ENCODE peak calls at places on chromosomes 11 and 22, in six cellular contexts. E is M059J; V is stimulated activated CD8-positive, alpha-beta memory T cell treated with anti-CD3 and anti-CD28 coated beads, Interleukin-2, amount 100 ng/mL, for 1 hour; X is AG08395; J is lung microvascular endothelial cell; S is tibial nerve. C is an unnamed sample.

GRCh38 chr11:118785362-118785761 is 5.6 kb downstream of the DDX6 start:
- DNase-seq in E (peak; percentile 72), V (no peak), X (no peak), J (no peak), S (no peak), C (no peak)

GRCh38 chr11:104946907-104947306 is 21.5 kb downstream of the CASP4 start:
- DNase-seq in E (peak; percentile 67), V (no peak), X (peak; percentile 48), J (peak; percentile 81), S (peak; percentile 42), C (peak; percentile 75)

GRCh38 chr11:12110714-12111481 is 508 bp downstream of the MICAL2 start:
- DNase-seq in E (peak; percentile 59), V (no peak), X (no peak), J (peak; percentile 41), S (no peak), C (no peak)

GRCh38 chr11:65355013-65355775 is 643 bp downstream of the TIGD3 start:
- DNase-seq in E (no peak), V (no peak), X (no peak), J (peak; percentile 14), S (no peak), C (no peak)

GRCh38 chr11:134764367-134764766 is 352.3 kb upstream of the B3GAT1 start:
- DNase-seq in E (no peak), V (no peak), X (no peak), J (no peak), S (no peak), C (no peak)

GRCh38 chr11:33761471-33761870 is 12.8 kb downstream of the FBXO3 start:
- DNase-seq in E (no peak), V (no peak), X (no peak), J (no peak), S (no peak), C (no peak)

GRCh38 chr22:47626428-47627390 is 864.3 kb downstream of the TBC1D22A start:
- DNase-seq in E (peak; percentile 5), V (no peak), X (no peak), J (no peak), S (no peak), C (no peak)

GRCh38 chr11:2825886-2826678 is 59.5 kb downstream of the CDKN1C start:
- DNase-seq in E (peak; percentile 97), V (no peak), X (peak; percentile 97), J (peak; percentile 75), S (peak; percentile 81), C (peak; percentile 93)

C was measured in renal cortical epithelial cell.